ENCODE peak calls at places on chromosome 21, in four cellular contexts. Y is lower leg skin, G is A549, U is stomach. T is an unnamed sample.

GRCh38 chr21:33300701-33301631 is 23.8 kb upstream of the IFNAR1 start:
- DNase-seq in Y (peak; percentile 78), G (no peak), U (no peak), T (peak; percentile 50)

GRCh38 chr21:44515359-44516165 is 24.4 kb downstream of the KRTAP10-1 start:
- DNase-seq in Y (no peak), G (no peak), U (no peak), T (no peak)

GRCh38 chr21:36820176-36821031 is 121.5 kb downstream of the SIM2 start:
- DNase-seq in Y (no peak), G (no peak), U (no peak), T (no peak)

GRCh38 chr21:15872236-15872635 is 142.5 kb downstream of the USP25 start:
- DNase-seq in Y (no peak), G (no peak), U (no peak), T (no peak)

GRCh38 chr21:15064576-15065380 is at the start of gene NRIP1:
- DNase-seq in Y (peak; percentile 98), G (peak; percentile 31), U (peak; percentile 92), T (peak; percentile 94)

GRCh38 chr21:34548782-34549376 is 36.9 kb upstream of the KCNE1 start:
- DNase-seq in Y (no peak), G (no peak), U (no peak), T (no peak)

GRCh38 chr21:37368536-37369279 is 2.1 kb downstream of the DYRK1A start:
- DNase-seq in Y (no peak), G (no peak), U (no peak), T (no peak)

GRCh38 chr21:42878678-42878992 is 704 bp downstream of the WDR4 start:
- DNase-seq in Y (no peak), G (no peak), U (no peak), T (no peak)

GRCh38 chr21:43300496-43301423 is 126.2 kb downstream of the SIK1 start:
- DNase-seq in Y (no peak), G (no peak), U (no peak), T (no peak)

GRCh38 chr21:20167059-20167458 is 831.1 kb upstream of the NCAM2 start:
- DNase-seq in Y (no peak), G (no peak), U (no peak), T (no peak)

GRCh38 chr21:14056771-14057191 is 154.0 kb downstream of the LIPI start:
- DNase-seq in Y (no peak), G (no peak), U (no peak), T (no peak)

GRCh38 chr21:34967509-34968289 is 81.4 kb downstream of the RUNX1 start:
- DNase-seq in Y (no peak), G (peak; percentile 1), U (no peak), T (no peak)

GRCh38 chr21:37855568-37856391 is 60.5 kb downstream of the KCNJ6 start:
- DNase-seq in Y (no peak), G (no peak), U (no peak), T (no peak)

GRCh38 chr21:33608559-33608958 is 20.1 kb upstream of the DONSON start:
- DNase-seq in Y (no peak), G (no peak), U (no peak), T (no peak)

GRCh38 chr21:34543017-34543416 is 31.0 kb upstream of the KCNE1 start:
- DNase-seq in Y (no peak), G (no peak), U (no peak), T (no peak)

GRCh38 chr21:28294046-28294445 is 698.6 kb downstream of the LTN1 start:
- DNase-seq in Y (no peak), G (no peak), U (no peak), T (no peak)

GRCh38 chr21:20618878-20619277 is 379.3 kb upstream of the NCAM2 start:
- DNase-seq in Y (no peak), G (no peak), U (no peak), T (no peak)

GRCh38 chr21:14699433-14700410 is 153.6 kb upstream of the SAMSN1 start:
- DNase-seq in Y (no peak), G (no peak), U (peak; percentile 64), T (peak; percentile 41)

GRCh38 chr21:34335316-34335715 is 28.5 kb upstream of the KCNE2 start:
- DNase-seq in Y (peak; percentile 86), G (no peak), U (no peak), T (no peak)

GRCh38 chr21:42590431-42591131 is 62.8 kb upstream of the PDE9A start:
- DNase-seq in Y (peak; percentile 70), G (no peak), U (no peak), T (no peak)

GRCh38 chr21:15730484-15731242 is 881 bp downstream of the USP25 start:
- DNase-seq in Y (peak; percentile 86), G (no peak), U (no peak), T (no peak)

GRCh38 chr21:38945536-38946245 is 140.0 kb downstream of the ETS2 start:
- DNase-seq in Y (no peak), G (no peak), U (no peak), T (no peak)

GRCh38 chr21:15667010-15667409 is 62.8 kb upstream of the USP25 start:
- DNase-seq in Y (no peak), G (no peak), U (no peak), T (no peak)

GRCh38 chr21:28069446-28069845 is 923.2 kb downstream of the LTN1 start:
- DNase-seq in Y (no peak), G (no peak), U (no peak), T (no peak)

GRCh38 chr21:33854604-33855003 is 61.0 kb downstream of the ATP5PO start:
- DNase-seq in Y (no peak), G (peak; percentile 15), U (no peak), T (no peak)

GRCh38 chr21:20313013-20313412 is 685.2 kb upstream of the NCAM2 start:
- DNase-seq in Y (no peak), G (no peak), U (no peak), T (no peak)

GRCh38 chr21:14545906-14546480 is at the start of gene SAMSN1:
- DNase-seq in Y (no peak), G (no peak), U (peak; percentile 34), T (peak; percentile 13)

GRCh38 chr21:22343303-22343702 is 1345.1 kb downstream of the NCAM2 start:
- DNase-seq in Y (no peak), G (no peak), U (no peak), T (no peak)

GRCh38 chr21:25464275-25464674 is 143.0 kb downstream of the MRPL39 start:
- DNase-seq in Y (no peak), G (no peak), U (no peak), T (no peak)

GRCh38 chr21:25459993-25460392 is 147.3 kb downstream of the MRPL39 start:
- DNase-seq in Y (no peak), G (no peak), U (no peak), T (no peak)

GRCh38 chr21:25465263-25465662 is 142.0 kb downstream of the MRPL39 start:
- DNase-seq in Y (no peak), G (no peak), U (no peak), T (no peak)

GRCh38 chr21:25461730-25462129 is 145.6 kb downstream of the MRPL39 start:
- DNase-seq in Y (no peak), G (no peak), U (no peak), T (no peak)

DNA sequence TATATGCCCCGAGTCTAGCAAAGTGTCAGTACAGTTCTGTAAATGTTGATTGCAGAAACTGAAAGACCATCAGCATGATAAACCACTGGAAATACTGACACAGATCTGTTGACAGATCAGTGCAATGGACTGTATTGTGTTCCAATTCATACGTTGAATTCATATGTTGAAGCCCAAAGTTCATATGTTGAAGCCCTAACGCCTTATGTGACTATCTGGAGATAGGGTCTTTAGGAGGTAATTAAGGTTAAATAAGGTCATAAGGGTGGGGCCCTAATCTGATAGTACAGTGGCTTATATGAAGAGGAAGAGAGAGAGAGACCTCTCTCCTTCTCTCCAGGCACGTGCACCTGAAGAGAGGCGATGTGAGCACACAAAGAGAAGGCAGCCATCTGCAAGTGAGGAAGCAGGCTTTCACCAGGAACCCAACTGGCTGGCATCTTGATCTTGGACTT is 144.7 kb downstream of the MRPL39 start:
- DNase-seq in Y (no peak), G (no peak), U (no peak), T (no peak)
- TF ChIP-seq POLR2A in Y (no peak), G (no peak), U (no peak), T (no peak)

GRCh38 chr21:45554477-45555175 is 12.4 kb upstream of the SLC19A1 start:
- DNase-seq in Y (peak; percentile 96), G (peak; percentile 52), U (peak; percentile 86), T (peak; percentile 76)
- TF ChIP-seq POLR2A in Y (no peak), G (peak; percentile 24), U (no peak), T (no peak)

DNA sequence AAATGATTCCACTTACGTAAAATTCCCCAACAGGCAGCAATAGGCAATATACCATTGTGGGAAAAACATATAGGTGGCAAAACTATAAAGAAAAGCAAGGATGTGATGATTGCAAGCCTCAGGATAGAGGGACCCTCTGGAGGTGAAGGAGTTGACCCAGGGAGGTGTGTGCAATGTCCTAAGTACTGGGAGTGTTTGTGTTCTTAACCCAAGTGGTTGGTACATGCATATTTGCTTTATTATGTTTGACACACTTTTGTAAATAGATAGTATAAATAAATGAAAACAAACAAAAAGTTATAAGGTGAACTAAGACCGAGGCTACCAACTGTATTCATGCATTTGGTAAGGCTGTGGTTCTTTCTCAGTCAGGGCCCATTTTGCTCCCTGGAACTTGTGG is 7.5 kb downstream of the MX1 start:
- DNase-seq in Y (no peak), G (no peak), U (no peak), T (no peak)
- TF ChIP-seq POLR2A in Y (no peak), G (no peak), U (no peak), T (no peak)

GRCh38 chr21:18384771-18385170 is 18.8 kb downstream of the TMPRSS15 start:
- DNase-seq in Y (no peak), G (no peak), U (no peak), T (no peak)
- TF ChIP-seq POLR2A in Y (no peak), G (no peak), U (no peak), T (no peak)

GRCh38 chr21:25607151-25607811 is at the start of gene MRPL39:
- DNase-seq in Y (peak; percentile 97), G (peak; percentile 65), U (peak; percentile 85), T (peak; percentile 87)

GRCh38 chr21:25607812-25608737 is 794 bp upstream of the MRPL39 start:
- DNase-seq in Y (peak; percentile 96), G (peak; percentile 28), U (peak; percentile 83), T (peak; percentile 79)
- TF ChIP-seq POLR2A in Y (no peak), G (no peak), U (no peak), T (no peak)

T was measured in body of pancreas.